ENCODE peak calls at places on chromosomes 2 and 18, in six cellular contexts. J, X, Z, K, P and I are unnamed samples.

GRCh38 chr18:49100226-49100968 is 149.6 kb upstream of the SMAD7 start:
- DNase-seq in X (no peak), Z (no peak), K (no peak), J (peak), P (no peak), I (no peak)

GRCh38 chr18:23137788-23138216 is 2.5 kb downstream of the CABLES1 start:
- DNase-seq in K (no peak), X (no peak), Z (no peak), P (no peak), J (no peak), I (no peak)

GRCh38 chr2:47373747-47374146 is 29.2 kb upstream of the MSH2 start:
- DNase-seq in K (no peak), P (peak), J (no peak), Z (no peak), X (no peak), I (no peak)

GRCh38 chr2:184004945-184005672 is 593.2 kb upstream of the ZNF804A start:
- DNase-seq in J (no peak), Z (no peak), X (no peak), P (no peak), K (no peak), I (no peak)

GRCh38 chr18:68735498-68736343 is 20.8 kb upstream of the TMX3 start:
- DNase-seq in K (no peak), J (peak), P (no peak), X (no peak), Z (no peak), I (peak)

GRCh38 chr2:20723543-20723942 is 56.6 kb downstream of the GDF7 start:
- DNase-seq in Z (no peak), P (no peak), J (no peak), X (no peak), K (no peak), I (no peak)

GRCh38 chr2:233053928-233054774 is 6.0 kb upstream of the INPP5D start:
- DNase-seq in J (peak), P (peak), Z (no peak), K (peak), X (no peak), I (peak)

GRCh38 chr18:58565021-58565420 is 63.9 kb downstream of the ALPK2 start:
- DNase-seq in K (no peak), Z (no peak), J (no peak), X (no peak), P (no peak), I (no peak)

GRCh38 chr18:62505669-62506494 is 16.9 kb upstream of the ZCCHC2 start:
- DNase-seq in X (no peak), K (peak), J (no peak), Z (no peak), P (no peak), I (no peak)

GRCh38 chr18:8654482-8655451 is 45.5 kb downstream of the RAB12 start:
- DNase-seq in X (no peak), Z (no peak), P (peak), K (no peak), J (peak), I (no peak)

GRCh38 chr2:161426416-161426787 is 10.3 kb downstream of the TBR1 start:
- DNase-seq in K (no peak), Z (no peak), X (no peak), P (peak), J (no peak), I (no peak)

GRCh38 chr2:55592130-55592529 is 25.3 kb downstream of the PPP4R3B start:
- DNase-seq in K (no peak), P (no peak), J (no peak), X (no peak), Z (no peak), I (no peak)

GRCh38 chr2:177667626-177668025 is 275.1 kb downstream of the AGPS start:
- DNase-seq in J (peak), X (no peak), Z (no peak), K (no peak), P (no peak), I (no peak)

GRCh38 chr2:216294305-216294704 is 78.0 kb downstream of the MARCHF4 start:
- DNase-seq in P (peak), X (no peak), J (no peak), Z (no peak), K (no peak), I (no peak)

GRCh38 chr2:13821255-13821880 is 811.1 kb upstream of the LRATD1 start:
- DNase-seq in K (no peak), Z (no peak), X (no peak), J (peak), P (no peak), I (no peak)

GRCh38 chr2:164868563-164869419 is 27.2 kb upstream of the COBLL1 start:
- DNase-seq in J (no peak), X (no peak), P (no peak), K (no peak), Z (no peak), I (peak)

GRCh38 chr2:140650825-140651224 is 1480.0 kb downstream of the LRP1B start:
- DNase-seq in Z (no peak), P (no peak), X (no peak), J (peak), K (no peak), I (peak)

GRCh38 chr2:164792316-164793127 is 49.1 kb downstream of the COBLL1 start:
- DNase-seq in Z (no peak), J (peak), K (no peak), X (no peak), P (no peak), I (peak)

GRCh38 chr2:161999331-161999730 is 74.7 kb downstream of the DPP4 start:
- DNase-seq in K (no peak), P (no peak), Z (no peak), J (no peak), X (no peak), I (no peak)

GRCh38 chr2:164388511-164388910 is 232.8 kb downstream of the GRB14 start:
- DNase-seq in Z (no peak), J (peak), P (no peak), K (no peak), X (no peak), I (peak)

GRCh38 chr18:22856870-22857269 is 76.3 kb upstream of the RBBP8 start:
- DNase-seq in P (peak), Z (no peak), X (no peak), K (no peak), J (no peak), I (no peak)

GRCh38 chr2:71833855-71834554 is 313.7 kb downstream of the CYP26B1 start:
- DNase-seq in X (peak), J (peak), Z (peak), P (peak), K (no peak), I (peak)

GRCh38 chr18:49550621-49551020 is 11.2 kb upstream of the LIPG start:
- DNase-seq in J (no peak), Z (no peak), X (no peak), P (peak), K (no peak), I (no peak)

GRCh38 chr2:21819475-21819874 is 695.7 kb downstream of the TDRD15 start:
- DNase-seq in P (no peak), J (peak), Z (no peak), K (no peak), X (no peak), I (peak)

GRCh38 chr2:204108301-204108700 is 171.7 kb downstream of the ICOS start:
- DNase-seq in J (peak), K (no peak), P (peak), Z (no peak), X (no peak), I (no peak)

GRCh38 chr18:57142361-57142760 is 4.5 kb upstream of the BOD1L2 start:
- DNase-seq in K (no peak), J (no peak), X (no peak), P (no peak), Z (no peak), I (no peak)

GRCh38 chr18:2086439-2086838 is 484.9 kb downstream of the METTL4 start:
- DNase-seq in P (no peak), K (no peak), J (no peak), Z (no peak), X (no peak), I (no peak)

GRCh38 chr2:240946654-240947053 is 40.5 kb downstream of the CROCC2 start:
- DNase-seq in K (peak), Z (no peak), P (peak), J (peak), X (peak), I (no peak)

GRCh38 chr18:13562494-13563029 is 163.8 kb downstream of the FAM210A start:
- DNase-seq in K (no peak), P (no peak), X (no peak), J (no peak), Z (no peak), I (no peak)

GRCh38 chr2:1930376-1930775 is 186.1 kb upstream of the PXDN start:
- DNase-seq in K (no peak), J (no peak), P (peak), X (no peak), Z (no peak), I (no peak)

GRCh38 chr2:190765386-190766173 is 115.0 kb upstream of the GLS start:
- DNase-seq in P (no peak), Z (no peak), K (no peak), X (no peak), J (peak), I (peak)

GRCh38 chr2:190767821-190768220 is 112.8 kb upstream of the GLS start:
- DNase-seq in P (no peak), Z (no peak), K (no peak), X (no peak), J (no peak), I (no peak)

GRCh38 chr2:190763901-190764514 is 115.1 kb downstream of the NAB1 start:
- DNase-seq in Z (no peak), K (no peak), P (no peak), X (no peak), J (peak), I (peak)

GRCh38 chr2:190766581-190766980 is 114.0 kb upstream of the GLS start:
- DNase-seq in Z (no peak), K (no peak), P (no peak), J (no peak), X (no peak), I (peak)

DNA sequence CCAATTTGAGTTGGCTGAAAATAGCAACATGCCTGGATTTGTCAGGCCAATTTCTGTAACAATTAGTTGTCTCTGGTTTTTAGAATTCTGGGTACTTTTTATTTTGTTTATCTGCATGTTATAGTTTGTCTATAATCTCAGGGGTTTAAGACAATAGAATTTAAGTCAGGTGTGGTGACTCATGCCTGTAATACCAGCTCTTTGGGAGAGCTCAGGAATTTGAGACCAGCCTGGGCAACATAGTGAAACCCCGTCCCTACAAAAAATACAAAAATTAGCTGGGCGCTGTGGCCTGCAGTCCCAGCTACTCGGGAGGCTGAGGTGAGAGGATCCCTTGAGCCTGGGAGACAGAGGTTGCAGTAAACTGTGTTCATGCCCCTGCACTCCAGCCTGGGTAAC is 114.4 kb upstream of the GLS start:
- DNase-seq in K (no peak), Z (no peak), X (no peak), P (no peak), J (no peak), I (no peak)
- H3K4me3 ChIP-seq in K (no peak), Z (no peak), X (no peak), P (no peak), J (no peak), I (no peak)

GRCh38 chr2:142286618-142287017 is 155.8 kb upstream of the LRP1B start:
- DNase-seq in K (no peak), Z (no peak), J (no peak), P (peak), X (no peak), I (no peak)
- TF ChIP-seq CTCF in K (no peak), Z (no peak), J (peak), P (peak), X (no peak), I (no peak)

DNA sequence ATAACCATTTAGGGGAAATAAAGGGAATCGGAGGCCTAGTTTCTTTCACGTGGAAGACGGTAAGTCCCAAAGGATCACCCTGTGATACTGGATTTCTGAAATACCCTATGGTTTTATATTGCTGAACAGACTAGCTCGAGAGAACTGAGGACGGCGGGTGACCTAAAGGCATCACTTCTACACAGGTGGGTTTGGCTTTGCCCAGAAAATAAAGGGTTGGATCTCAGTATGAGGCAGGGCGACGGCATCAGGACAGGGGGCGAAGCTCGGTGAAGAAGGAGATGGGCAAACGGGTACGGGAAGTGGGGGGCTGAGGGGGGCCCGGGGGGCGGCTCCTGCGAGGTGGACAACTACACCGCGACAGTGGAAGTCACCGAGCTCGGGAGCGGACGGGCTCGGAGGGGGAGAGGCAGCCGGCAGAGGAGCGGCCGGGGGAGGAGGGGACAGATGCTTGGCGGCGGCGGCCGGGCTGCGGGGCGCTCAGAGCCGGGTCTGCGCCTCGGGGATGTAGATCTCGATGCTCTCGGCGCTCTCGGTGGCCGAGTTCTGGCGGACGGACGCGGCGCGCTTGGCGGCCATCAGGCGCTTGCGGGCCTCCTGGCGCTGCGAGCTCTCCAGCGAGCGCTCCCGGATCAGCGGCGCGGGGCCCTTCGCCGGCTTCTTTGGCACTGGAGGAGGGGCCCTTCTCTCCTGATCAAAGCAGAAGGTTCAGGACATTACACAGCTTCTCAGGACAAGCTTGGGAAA is 48.9 kb downstream of the TGIF1 start:
- DNase-seq in J (peak), K (peak), X (no peak), P (peak), Z (peak), I (peak)
- H3K4me3 ChIP-seq in J (peak), K (peak), X (peak), P (peak), Z (peak), I (peak)

DNA sequence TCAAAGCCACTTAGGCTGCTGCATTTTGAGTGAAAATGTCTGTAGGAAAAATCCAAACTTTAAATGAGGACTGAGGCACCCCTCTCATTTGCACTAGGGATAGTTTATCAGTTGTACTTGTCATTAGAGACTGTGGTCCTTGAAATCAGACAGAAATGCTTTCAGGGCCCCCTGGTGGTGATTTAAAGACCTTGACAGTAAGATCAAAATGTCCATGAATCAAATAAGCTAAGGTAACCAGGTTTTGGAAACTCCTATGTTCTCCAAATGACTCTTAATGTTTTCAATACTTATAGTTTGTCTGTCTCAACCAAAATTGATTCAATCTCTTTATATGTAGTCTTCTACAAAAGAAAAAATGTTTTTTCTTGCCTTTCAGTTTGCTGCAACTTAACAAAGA is 28.8 kb upstream of the DDX18 start:
- DNase-seq in X (no peak), J (peak), P (peak), Z (no peak), K (no peak), I (peak)
- TF ChIP-seq CTCF in X (peak), J (peak), P (peak), Z (peak), K (peak), I (peak)